ENCODE peak calls at places on chromosomes 5 and 9, in five cellular contexts. E is CD8-positive, alpha-beta T cell; U is left ventricle myocardium inferior; R is tibial artery; H is IMR-90. I is an unnamed sample.

GRCh38 chr5:7882926-7883325 is 14.0 kb downstream of the MTRR start:
- DNase-seq in U (no peak), H (no peak), R (no peak), E (no peak), I (no peak)

GRCh38 chr5:44345871-44346270 is 43.3 kb downstream of the FGF10 start:
- DNase-seq in R (no peak), E (no peak), H (no peak), U (no peak), I (no peak)

GRCh38 chr5:89313044-89313443 is 430.1 kb upstream of the MEF2C start:
- DNase-seq in E (no peak), H (peak), U (no peak), R (no peak), I (no peak)

GRCh38 chr5:219492-219891 is 1.4 kb downstream of the SDHA start:
- DNase-seq in R (no peak), E (no peak), H (peak), U (no peak), I (no peak)

GRCh38 chr9:99859395-99859980 is 37.8 kb downstream of the NR4A3 start:
- DNase-seq in R (no peak), E (no peak), U (no peak), H (peak), I (no peak)

GRCh38 chr5:10479226-10479721 is 37.6 kb downstream of the ROPN1L start:
- DNase-seq in U (no peak), E (no peak), H (peak), R (no peak), I (no peak)

GRCh38 chr5:176891331-176891958 is 7.7 kb downstream of the HK3 start:
- DNase-seq in R (no peak), H (no peak), U (no peak), E (no peak), I (no peak)

GRCh38 chr5:68593211-68593701 is 377.7 kb downstream of the PIK3R1 start:
- DNase-seq in R (no peak), U (no peak), H (no peak), E (no peak), I (no peak)

GRCh38 chr5:78778538-78778937 is 130.0 kb upstream of the LHFPL2 start:
- DNase-seq in H (peak), E (no peak), U (no peak), R (no peak), I (no peak)

GRCh38 chr9:117825609-117826347 is 121.6 kb downstream of the TLR4 start:
- DNase-seq in U (no peak), E (peak), H (no peak), R (no peak), I (no peak)

GRCh38 chr5:37738057-37738691 is 101.7 kb downstream of the GDNF start:
- DNase-seq in H (peak), R (no peak), U (no peak), E (no peak), I (no peak)

GRCh38 chr9:110170728-110171257 is 37.2 kb downstream of the C9orf152 start:
- DNase-seq in R (no peak), H (no peak), U (no peak), E (no peak), I (no peak)

GRCh38 chr5:10594591-10595210 is 30.8 kb downstream of the ANKRD33B start:
- DNase-seq in H (peak), E (no peak), U (no peak), R (peak), I (peak)

GRCh38 chr5:118553662-118554061 is 434.7 kb downstream of the DTWD2 start:
- DNase-seq in R (peak), U (peak), E (no peak), H (peak), I (peak)

GRCh38 chr5:68196876-68197275 is 18.7 kb upstream of the PIK3R1 start:
- DNase-seq in R (no peak), U (no peak), E (no peak), H (no peak), I (no peak)

GRCh38 chr5:57696005-57696755 is 213.6 kb upstream of the ACTBL2 start:
- DNase-seq in U (no peak), E (no peak), R (no peak), H (no peak), I (no peak)

GRCh38 chr5:57700072-57700471 is 217.5 kb upstream of the ACTBL2 start:
- DNase-seq in H (no peak), U (no peak), R (no peak), E (no peak), I (no peak)

GRCh38 chr5:57700484-57700883 is 217.9 kb upstream of the ACTBL2 start:
- DNase-seq in R (no peak), H (no peak), U (no peak), E (no peak), I (no peak)

GRCh38 chr5:57696906-57697590 is 214.4 kb upstream of the ACTBL2 start:
- DNase-seq in E (no peak), R (no peak), H (peak), U (no peak), I (no peak)

GRCh38 chr5:57698785-57699184 is 216.2 kb upstream of the ACTBL2 start:
- DNase-seq in U (no peak), H (no peak), E (no peak), R (no peak), I (no peak)
- H3K27ac ChIP-seq in U (peak), H (no peak), E (no peak), R (peak), I (peak)

DNA sequence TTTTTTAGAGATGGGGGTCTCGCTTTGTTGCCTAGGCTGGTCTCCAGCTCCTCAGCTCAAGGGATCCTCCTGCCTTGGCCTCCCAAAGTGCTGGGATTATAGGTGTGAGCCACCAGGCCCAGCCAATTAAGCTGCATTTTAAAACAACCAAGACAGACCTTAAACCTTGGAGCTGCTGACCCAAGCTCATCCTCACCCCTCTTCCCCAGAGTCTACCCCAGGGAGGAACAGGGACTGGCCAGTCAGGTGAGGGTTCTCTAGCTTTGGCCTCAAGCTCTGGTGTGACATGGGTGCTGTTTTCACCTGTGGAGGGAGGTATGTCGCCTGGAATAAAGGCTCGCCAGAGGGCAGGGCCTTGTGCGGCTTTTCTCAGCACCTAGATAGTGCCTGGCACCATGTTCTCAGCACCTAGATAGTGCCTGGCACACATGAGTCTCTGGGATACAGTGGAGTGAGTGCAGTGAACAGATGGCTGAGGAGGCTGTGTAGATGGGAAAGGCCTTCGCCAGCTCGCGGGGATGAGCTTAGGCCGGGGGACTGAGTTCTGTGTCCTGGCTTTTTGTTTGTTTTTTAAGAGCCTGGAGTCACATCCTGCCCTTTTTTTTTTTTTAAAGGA is 7.4 kb downstream of the CDK9 start:
- DNase-seq in R (no peak), E (no peak), H (peak), U (no peak), I (no peak)
- H3K27ac ChIP-seq in R (no peak), E (no peak), H (peak), U (peak), I (peak)

GRCh38 chr9:126293522-126293889 is 33.1 kb upstream of the MVB12B start:
- DNase-seq in H (no peak), R (no peak), E (peak), U (no peak), I (peak)
- H3K27ac ChIP-seq in H (no peak), R (no peak), E (no peak), U (no peak), I (no peak)

DNA sequence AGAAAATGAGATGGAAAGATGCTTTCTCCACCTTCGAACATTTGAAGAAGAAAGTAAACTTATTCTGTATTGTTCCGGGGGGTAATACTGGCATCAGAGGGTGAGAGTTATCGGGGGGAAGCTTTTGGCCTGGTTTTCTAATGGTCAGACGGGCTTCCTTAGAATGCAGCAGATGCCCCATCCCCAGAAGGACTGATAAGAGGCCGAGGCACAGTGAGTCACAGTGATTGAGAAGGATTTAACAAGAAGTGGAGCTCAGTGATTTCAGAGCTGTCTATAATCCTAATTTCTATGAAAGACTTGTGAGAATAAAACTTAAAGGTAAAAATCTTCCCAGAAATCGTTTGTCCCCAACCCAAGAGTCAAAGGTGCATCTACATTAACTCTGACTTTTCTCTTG is 123.9 kb downstream of the DOCK8 start:
- DNase-seq in R (no peak), E (no peak), H (no peak), U (no peak), I (no peak)
- H3K27ac ChIP-seq in R (no peak), E (no peak), H (no peak), U (no peak), I (no peak)

GRCh38 chr9:7489018-7489417 is 310.6 kb downstream of the DMAC1 start:
- DNase-seq in R (no peak), H (no peak), E (no peak), U (peak), I (no peak)

GRCh38 chr9:7491641-7492040 is 307.9 kb downstream of the DMAC1 start:
- DNase-seq in U (no peak), H (no peak), E (no peak), R (no peak), I (no peak)

GRCh38 chr9:7490317-7491108 is 309.1 kb downstream of the DMAC1 start:
- DNase-seq in U (no peak), E (no peak), H (no peak), R (no peak), I (no peak)
- H3K27ac ChIP-seq in U (no peak), E (no peak), H (no peak), R (no peak), I (no peak)

GRCh38 chr5:139689631-139690384 is 41.7 kb downstream of the CXXC5 start:
- DNase-seq in E (no peak), U (no peak), R (no peak), H (no peak), I (no peak)
- H3K27ac ChIP-seq in E (no peak), U (peak), R (peak), H (peak), I (peak)

GRCh38 chr5:139494832-139495231 is 12.3 kb upstream of the STING1 start:
- DNase-seq in U (no peak), R (no peak), H (peak), E (no peak), I (no peak)
- H3K27ac ChIP-seq in U (no peak), R (no peak), H (peak), E (no peak), I (no peak)

GRCh38 chr5:171570244-171570819 is 150.9 kb downstream of the FGF18 start:
- DNase-seq in R (no peak), H (no peak), U (no peak), E (no peak), I (no peak)
- H3K27ac ChIP-seq in R (no peak), H (no peak), U (no peak), E (no peak), I (no peak)

I was measured in right atrium auricular region.